ENCODE peak calls at places on chromosomes 5 and 9, in five cellular contexts. Q, W, C, K and H are unnamed samples.

GRCh38 chr5:42759456-42759855 is 2.8 kb downstream of the CCDC152 start:
- DNase-seq in Q (no peak), W (no peak), K (no peak), C (no peak), H (no peak)

GRCh38 chr5:146137967-146138403 is 32.6 kb upstream of the PLAC8L1 start:
- DNase-seq in C (peak), Q (peak), K (no peak), W (no peak), H (no peak)

GRCh38 chr9:97557606-97558095 is 56.2 kb downstream of the TMOD1 start:
- DNase-seq in Q (no peak), W (no peak), K (no peak), C (no peak), H (no peak)

GRCh38 chr5:102221949-102222348 is 74.1 kb downstream of the SLCO4C1 start:
- DNase-seq in C (no peak), K (no peak), Q (no peak), W (no peak), H (no peak)

GRCh38 chr9:97698865-97699264 is 1.7 kb upstream of the XPA start:
- DNase-seq in K (no peak), C (no peak), W (no peak), Q (no peak), H (no peak)

GRCh38 chr5:65774346-65774745 is 52.3 kb downstream of the NLN start:
- DNase-seq in Q (no peak), W (no peak), K (no peak), C (no peak), H (no peak)

GRCh38 chr5:107919361-107919760 is 248.6 kb upstream of the EFNA5 start:
- DNase-seq in C (no peak), K (no peak), W (no peak), Q (no peak), H (no peak)

GRCh38 chr5:158967566-158967965 is 132.2 kb downstream of the EBF1 start:
- DNase-seq in K (no peak), W (no peak), Q (peak), C (no peak), H (no peak)

GRCh38 chr5:36768450-36768849 is 108.1 kb upstream of the NIPBL start:
- DNase-seq in C (no peak), Q (no peak), W (no peak), K (no peak), H (no peak)

GRCh38 chr5:121430538-121430937 is 421.1 kb upstream of the FTMT start:
- DNase-seq in Q (no peak), C (no peak), K (no peak), W (no peak), H (no peak)

GRCh38 chr9:95807326-95807947 is 68.1 kb upstream of the ERCC6L2 start:
- DNase-seq in W (no peak), Q (no peak), K (no peak), C (peak), H (no peak)

GRCh38 chr9:131348631-131349521 is 45.0 kb upstream of the PRRC2B start:
- DNase-seq in Q (peak), C (no peak), W (no peak), K (no peak), H (no peak)

GRCh38 chr5:178576591-178577351 is 13.4 kb downstream of the COL23A1 start:
- DNase-seq in W (no peak), Q (no peak), C (no peak), K (no peak), H (peak)

GRCh38 chr9:97411789-97412627 is at the start of gene TDRD7:
- DNase-seq in C (peak), W (peak), K (peak), Q (peak), H (no peak)

GRCh38 chr9:79574716-79575242 is 3.0 kb downstream of the TLE4 start:
- DNase-seq in C (no peak), Q (no peak), K (no peak), W (no peak), H (no peak)

GRCh38 chr9:38685535-38685934 is 34.4 kb downstream of the FAM240B start:
- DNase-seq in W (no peak), C (no peak), Q (no peak), K (no peak), H (no peak)

DNA sequence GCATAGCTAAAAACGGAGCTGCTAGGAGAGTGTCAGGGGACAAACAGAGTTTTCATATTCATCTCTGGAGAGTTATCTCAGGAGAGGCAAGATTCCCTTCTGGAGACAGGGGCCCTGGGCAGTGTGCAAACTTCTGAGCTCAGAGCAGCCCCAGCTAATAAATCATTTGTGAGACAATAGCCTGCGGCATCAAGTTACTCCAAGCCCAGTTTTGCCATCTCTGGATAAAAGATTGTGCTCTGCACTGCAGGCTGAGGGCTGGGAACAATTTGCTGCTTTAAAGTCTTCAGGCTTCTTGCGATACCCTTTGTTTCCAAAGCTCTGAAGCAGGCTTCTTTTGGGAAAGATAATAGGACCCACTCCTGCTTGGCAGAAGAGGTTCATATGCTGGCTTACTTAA is 164.3 kb upstream of the BRINP1 start:
- DNase-seq in K (no peak), C (no peak), Q (no peak), W (no peak), H (no peak)
- TF ChIP-seq KDM1A in K (no peak), C (no peak), Q (no peak), W (no peak), H (no peak)

GRCh38 chr9:83572524-83572923 is 34.3 kb upstream of the FRMD3 start:
- DNase-seq in C (no peak), W (no peak), Q (no peak), K (no peak), H (no peak)

GRCh38 chr9:83569326-83569725 is 31.1 kb upstream of the FRMD3 start:
- DNase-seq in Q (no peak), K (no peak), W (no peak), C (no peak), H (no peak)

GRCh38 chr9:83574482-83574881 is 36.3 kb upstream of the FRMD3 start:
- DNase-seq in C (no peak), Q (no peak), K (no peak), W (no peak), H (no peak)

DNA sequence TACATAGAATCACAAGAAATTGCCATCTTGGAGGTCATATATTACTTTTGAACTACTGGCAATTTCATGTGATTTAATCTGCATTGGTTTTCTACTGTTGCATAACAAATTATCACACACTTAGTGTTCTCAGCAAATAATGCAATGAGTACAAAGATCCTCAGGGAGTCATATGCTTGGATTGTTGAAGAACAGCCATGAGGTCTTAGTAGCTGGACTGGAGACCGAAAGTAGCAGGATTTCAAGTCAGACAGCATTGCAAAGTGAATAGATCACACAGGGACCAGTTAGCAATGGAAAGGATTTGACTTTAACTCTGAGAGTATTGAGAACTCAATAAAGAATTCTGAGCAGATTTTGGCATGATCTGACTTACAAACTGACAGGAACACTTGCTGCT is 32.2 kb upstream of the FRMD3 start:
- DNase-seq in Q (no peak), K (no peak), W (no peak), C (no peak), H (no peak)
- TF ChIP-seq KDM1A in Q (no peak), K (no peak), W (no peak), C (no peak), H (no peak)

GRCh38 chr9:90965911-90966290 is 164.3 kb downstream of the SYK start:
- DNase-seq in K (no peak), Q (no peak), C (no peak), W (no peak), H (no peak)
- TF ChIP-seq KDM1A in K (no peak), Q (no peak), C (no peak), W (no peak), H (no peak)

DNA sequence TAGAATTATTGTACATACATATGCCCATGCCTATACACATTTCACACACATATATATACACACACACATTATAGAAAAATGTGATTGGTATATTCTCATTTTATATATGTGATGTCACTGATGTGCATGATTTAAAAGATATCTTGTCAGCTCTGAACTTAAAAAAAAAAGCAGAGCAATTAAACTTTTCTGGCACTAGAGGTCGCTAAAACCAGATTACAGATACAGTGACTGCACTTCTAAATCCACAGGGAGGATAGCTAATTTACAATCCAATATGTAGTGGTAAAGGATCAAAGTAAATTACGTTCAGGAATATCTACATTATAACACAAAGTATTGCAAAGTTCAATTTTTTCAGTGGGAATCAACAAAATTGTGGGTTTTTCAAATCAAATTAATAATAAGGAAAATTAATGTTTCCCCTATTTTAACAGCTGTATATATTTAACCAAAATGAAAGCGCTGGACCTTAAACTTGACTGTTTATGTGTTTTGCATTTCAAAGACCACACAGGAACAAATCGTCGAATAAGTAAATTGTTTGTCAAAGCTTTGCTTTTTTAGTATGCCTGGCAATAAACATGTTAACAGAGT is 1201.2 kb upstream of the C9orf72 start:
- DNase-seq in C (peak), K (no peak), W (no peak), Q (peak), H (no peak)
- TF ChIP-seq KDM1A in C (no peak), K (no peak), W (no peak), Q (no peak), H (no peak)

GRCh38 chr5:176747670-176748072 is 62.7 kb upstream of the UNC5A start:
- DNase-seq in K (no peak), Q (no peak), C (no peak), W (no peak), H (no peak)

GRCh38 chr5:176748967-176749935 is 61.1 kb upstream of the UNC5A start:
- DNase-seq in Q (no peak), C (no peak), W (no peak), K (no peak), H (no peak)

GRCh38 chr5:176744584-176744965 is 65.8 kb upstream of the UNC5A start:
- DNase-seq in C (no peak), Q (no peak), K (no peak), W (peak), H (no peak)

GRCh38 chr5:176750144-176750543 is 60.2 kb upstream of the UNC5A start:
- DNase-seq in W (no peak), K (no peak), C (no peak), Q (no peak), H (no peak)

GRCh38 chr5:176748073-176748966 is 62.0 kb upstream of the UNC5A start:
- DNase-seq in W (no peak), K (no peak), Q (no peak), C (no peak), H (peak)
- TF ChIP-seq KDM1A in W (no peak), K (no peak), Q (no peak), C (no peak), H (no peak)

DNA sequence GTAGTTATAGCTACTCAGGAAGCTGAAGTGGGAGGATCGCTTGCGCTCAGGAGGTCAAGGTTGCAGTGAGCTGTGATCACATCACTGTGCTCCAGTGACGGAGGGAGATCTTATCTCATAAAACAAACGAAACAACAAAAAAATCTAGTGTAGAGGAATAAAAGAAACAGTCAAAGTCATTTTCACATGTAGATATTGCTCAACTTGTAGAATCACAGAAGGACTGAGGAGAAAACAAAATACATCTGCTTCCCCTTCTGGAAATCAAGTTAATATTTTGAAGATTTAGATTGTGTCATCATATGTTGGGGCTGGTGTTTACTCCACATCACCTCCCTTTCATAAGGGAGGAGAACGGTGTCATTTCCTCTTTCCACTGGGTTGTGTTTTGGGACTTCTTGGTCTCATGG is 8.2 kb upstream of the SLC46A2 start:
- DNase-seq in C (peak), K (no peak), Q (no peak), W (no peak), H (no peak)
- TF ChIP-seq KDM1A in C (no peak), K (no peak), Q (no peak), W (no peak), H (no peak)

DNA sequence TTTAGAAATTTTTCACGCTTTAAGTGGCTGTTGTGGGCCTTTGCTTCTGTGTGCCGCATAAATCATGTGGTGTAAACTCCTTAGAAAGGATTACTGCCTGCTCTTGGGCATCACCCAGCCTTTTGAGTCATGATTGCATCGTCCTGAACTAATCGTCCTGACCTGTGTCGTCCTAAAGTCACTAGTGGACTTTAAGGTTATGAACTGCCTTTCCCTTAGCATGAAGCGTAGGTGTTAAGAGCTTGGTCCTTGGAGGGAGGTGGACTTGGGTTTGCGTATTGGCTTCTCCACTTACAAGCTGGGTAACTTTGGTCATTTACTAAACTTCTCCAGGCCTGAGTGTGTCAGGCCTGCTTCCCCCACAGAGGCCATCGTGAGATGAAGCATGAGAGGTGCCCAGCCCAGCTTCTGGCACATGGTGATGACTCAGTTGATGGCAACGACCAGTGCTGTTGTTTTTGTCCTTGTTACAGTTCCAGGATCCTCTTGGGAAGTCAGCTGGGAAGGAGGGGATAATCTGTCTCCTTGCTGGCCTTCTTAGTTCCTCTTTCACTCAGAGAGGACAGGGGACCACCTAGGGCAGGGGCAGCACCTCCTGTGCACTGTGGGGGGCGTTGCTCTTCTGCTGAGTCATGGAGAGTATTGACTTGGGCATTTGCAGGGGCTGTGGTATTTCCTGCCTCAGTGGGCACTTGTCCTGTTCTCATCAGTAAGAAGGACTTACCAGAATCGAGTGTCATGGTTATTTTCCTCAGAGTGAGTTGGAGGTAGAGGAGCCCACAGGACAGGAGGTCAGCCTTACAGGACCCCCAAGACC is 54.2 kb upstream of the NCS1 start:
- DNase-seq in Q (no peak), C (no peak), K (no peak), W (no peak), H (no peak)
- TF ChIP-seq KDM1A in Q (no peak), C (no peak), K (no peak), W (no peak), H (no peak)

DNA sequence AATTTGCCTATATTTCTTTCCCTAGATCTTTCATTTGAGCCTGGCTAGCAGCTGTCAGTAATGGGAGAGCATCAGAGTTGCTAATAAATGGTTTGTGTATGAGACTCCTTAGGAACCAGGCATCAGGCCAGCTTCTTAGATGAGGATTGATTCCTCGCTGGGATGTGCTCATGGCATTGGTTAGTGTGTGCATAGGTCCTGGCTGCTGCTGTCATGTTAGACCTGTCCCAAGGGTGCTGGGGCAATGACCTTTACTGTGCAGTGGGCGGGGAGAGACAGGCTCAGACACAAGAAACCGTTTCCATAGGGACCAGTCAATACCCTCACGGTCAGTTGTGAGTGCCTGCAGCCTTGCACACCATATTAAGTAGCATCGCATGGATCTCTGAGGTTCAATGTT is 112.3 kb upstream of the NR3C1 start:
- DNase-seq in C (no peak), W (no peak), Q (no peak), K (no peak), H (no peak)
- TF ChIP-seq KDM1A in C (no peak), W (no peak), Q (no peak), K (no peak), H (no peak)

GRCh38 chr5:75547826-75548225 is 36.1 kb downstream of the POLK start:
- DNase-seq in W (no peak), C (no peak), K (no peak), Q (no peak), H (no peak)
- TF ChIP-seq KDM1A in W (no peak), C (no peak), K (no peak), Q (no peak), H (no peak)

DNA sequence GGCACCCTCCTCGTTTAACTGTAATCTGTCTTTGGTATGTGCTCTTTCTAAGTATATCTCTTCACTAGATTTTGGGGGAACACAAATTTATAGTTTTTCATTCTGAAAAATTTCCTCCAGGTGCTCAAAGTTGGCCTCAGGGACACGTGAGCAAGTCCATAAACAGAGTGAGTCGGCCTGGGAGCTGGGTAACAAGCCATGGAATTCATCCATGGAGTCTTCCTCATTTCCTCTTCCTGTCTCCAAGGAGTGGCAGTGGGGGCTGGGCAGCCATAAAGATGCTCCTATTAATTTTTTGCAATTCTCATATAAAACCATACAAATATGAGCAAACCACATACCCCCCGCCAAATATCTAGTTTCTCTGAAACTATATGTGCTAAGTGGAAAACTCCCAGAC is 136.6 kb upstream of the OTULINL start:
- DNase-seq in Q (no peak), W (no peak), K (no peak), C (no peak), H (no peak)
- TF ChIP-seq KDM1A in Q (no peak), W (no peak), K (no peak), C (no peak), H (no peak)